ENCODE peak calls at places on chromosomes 2 and 18, in ten cellular contexts. One of them, this sample, is unnamed.

GRCh38 chr18:79353238-79353637 is 42.5 kb upstream of the NFATC1 start:
- DNase-seq in astrocyte of the cerebellum: no peak
- DNase-seq in activated CD8-positive, alpha-beta memory T cell treated with anti-CD3 and anti-CD28 coated beads, Interleukin-2, amount 50 U/mL, for 48 hours: no peak
- DNase-seq in NCI-H748 treated with DMSO at 0.1 percent for 48 hours: no peak
- DNase-seq in ELR: peak
- DNase-seq in stimulated activated CD4-positive, alpha-beta T cell treated with anti-CD3 and anti-CD28 coated beads, TNF-alpha, amount 100 ng/mL, for 4 hours: no peak
- DNase-seq in substantia nigra: no peak
- DNase-seq in anterior cingulate cortex: no peak
- DNase-seq in thoracic aorta: no peak
- DNase-seq in adipocyte: no peak
- DNase-seq in this sample: no peak

GRCh38 chr18:22912835-22913234 is 20.3 kb upstream of the RBBP8 start:
- DNase-seq in stimulated activated CD4-positive, alpha-beta T cell treated with anti-CD3 and anti-CD28 coated beads, TNF-alpha, amount 100 ng/mL, for 4 hours: no peak
- DNase-seq in adipocyte: peak
- DNase-seq in NCI-H748 treated with DMSO at 0.1 percent for 48 hours: no peak
- DNase-seq in ELR: no peak
- DNase-seq in astrocyte of the cerebellum: no peak
- DNase-seq in thoracic aorta: no peak
- DNase-seq in activated CD8-positive, alpha-beta memory T cell treated with anti-CD3 and anti-CD28 coated beads, Interleukin-2, amount 50 U/mL, for 48 hours: no peak
- DNase-seq in anterior cingulate cortex: no peak
- DNase-seq in substantia nigra: no peak
- DNase-seq in this sample: no peak

GRCh38 chr2:26284132-26284531 is 39.4 kb downstream of the HADHB start:
- DNase-seq in NCI-H748 treated with DMSO at 0.1 percent for 48 hours: no peak
- DNase-seq in substantia nigra: no peak
- DNase-seq in ELR: peak
- DNase-seq in astrocyte of the cerebellum: no peak
- DNase-seq in anterior cingulate cortex: no peak
- DNase-seq in activated CD8-positive, alpha-beta memory T cell treated with anti-CD3 and anti-CD28 coated beads, Interleukin-2, amount 50 U/mL, for 48 hours: no peak
- DNase-seq in stimulated activated CD4-positive, alpha-beta T cell treated with anti-CD3 and anti-CD28 coated beads, TNF-alpha, amount 100 ng/mL, for 4 hours: no peak
- DNase-seq in thoracic aorta: no peak
- DNase-seq in adipocyte: peak
- DNase-seq in this sample: no peak

GRCh38 chr2:188600536-188601210 is 309.0 kb downstream of the GULP1 start:
- DNase-seq in adipocyte: peak
- DNase-seq in ELR: peak
- DNase-seq in substantia nigra: no peak
- DNase-seq in activated CD8-positive, alpha-beta memory T cell treated with anti-CD3 and anti-CD28 coated beads, Interleukin-2, amount 50 U/mL, for 48 hours: no peak
- DNase-seq in astrocyte of the cerebellum: peak
- DNase-seq in stimulated activated CD4-positive, alpha-beta T cell treated with anti-CD3 and anti-CD28 coated beads, TNF-alpha, amount 100 ng/mL, for 4 hours: no peak
- DNase-seq in thoracic aorta: no peak
- DNase-seq in NCI-H748 treated with DMSO at 0.1 percent for 48 hours: no peak
- DNase-seq in anterior cingulate cortex: no peak
- DNase-seq in this sample: no peak

GRCh38 chr2:88600038-88600465 is 27.2 kb downstream of the EIF2AK3 start:
- DNase-seq in activated CD8-positive, alpha-beta memory T cell treated with anti-CD3 and anti-CD28 coated beads, Interleukin-2, amount 50 U/mL, for 48 hours: no peak
- DNase-seq in astrocyte of the cerebellum: peak
- DNase-seq in anterior cingulate cortex: no peak
- DNase-seq in thoracic aorta: no peak
- DNase-seq in adipocyte: peak
- DNase-seq in ELR: peak
- DNase-seq in stimulated activated CD4-positive, alpha-beta T cell treated with anti-CD3 and anti-CD28 coated beads, TNF-alpha, amount 100 ng/mL, for 4 hours: no peak
- DNase-seq in NCI-H748 treated with DMSO at 0.1 percent for 48 hours: no peak
- DNase-seq in substantia nigra: no peak
- DNase-seq in this sample: peak

GRCh38 chr2:168118733-168119518 is 128.5 kb downstream of the STK39 start:
- DNase-seq in anterior cingulate cortex: no peak
- DNase-seq in stimulated activated CD4-positive, alpha-beta T cell treated with anti-CD3 and anti-CD28 coated beads, TNF-alpha, amount 100 ng/mL, for 4 hours: no peak
- DNase-seq in adipocyte: peak
- DNase-seq in NCI-H748 treated with DMSO at 0.1 percent for 48 hours: peak
- DNase-seq in activated CD8-positive, alpha-beta memory T cell treated with anti-CD3 and anti-CD28 coated beads, Interleukin-2, amount 50 U/mL, for 48 hours: no peak
- DNase-seq in ELR: peak
- DNase-seq in astrocyte of the cerebellum: peak
- DNase-seq in thoracic aorta: no peak
- DNase-seq in substantia nigra: no peak
- DNase-seq in this sample: peak

GRCh38 chr2:83305758-83306378 is 1153.2 kb downstream of the SUCLG1 start:
- DNase-seq in thoracic aorta: no peak
- DNase-seq in stimulated activated CD4-positive, alpha-beta T cell treated with anti-CD3 and anti-CD28 coated beads, TNF-alpha, amount 100 ng/mL, for 4 hours: no peak
- DNase-seq in ELR: no peak
- DNase-seq in anterior cingulate cortex: no peak
- DNase-seq in astrocyte of the cerebellum: no peak
- DNase-seq in adipocyte: no peak
- DNase-seq in NCI-H748 treated with DMSO at 0.1 percent for 48 hours: no peak
- DNase-seq in substantia nigra: no peak
- DNase-seq in activated CD8-positive, alpha-beta memory T cell treated with anti-CD3 and anti-CD28 coated beads, Interleukin-2, amount 50 U/mL, for 48 hours: no peak
- DNase-seq in this sample: no peak

GRCh38 chr2:176096243-176096985 is 3.2 kb upstream of the HOXD12 start:
- DNase-seq in activated CD8-positive, alpha-beta memory T cell treated with anti-CD3 and anti-CD28 coated beads, Interleukin-2, amount 50 U/mL, for 48 hours: peak
- DNase-seq in NCI-H748 treated with DMSO at 0.1 percent for 48 hours: no peak
- DNase-seq in stimulated activated CD4-positive, alpha-beta T cell treated with anti-CD3 and anti-CD28 coated beads, TNF-alpha, amount 100 ng/mL, for 4 hours: no peak
- DNase-seq in anterior cingulate cortex: no peak
- DNase-seq in thoracic aorta: no peak
- DNase-seq in ELR: peak
- DNase-seq in astrocyte of the cerebellum: no peak
- DNase-seq in adipocyte: no peak
- DNase-seq in substantia nigra: no peak
- DNase-seq in this sample: no peak

GRCh38 chr2:200302940-200303727 is 3.4 kb upstream of the SPATS2L start:
- DNase-seq in thoracic aorta: no peak
- DNase-seq in ELR: peak
- DNase-seq in activated CD8-positive, alpha-beta memory T cell treated with anti-CD3 and anti-CD28 coated beads, Interleukin-2, amount 50 U/mL, for 48 hours: no peak
- DNase-seq in NCI-H748 treated with DMSO at 0.1 percent for 48 hours: no peak
- DNase-seq in adipocyte: no peak
- DNase-seq in astrocyte of the cerebellum: no peak
- DNase-seq in substantia nigra: no peak
- DNase-seq in anterior cingulate cortex: no peak
- DNase-seq in stimulated activated CD4-positive, alpha-beta T cell treated with anti-CD3 and anti-CD28 coated beads, TNF-alpha, amount 100 ng/mL, for 4 hours: no peak
- DNase-seq in this sample: no peak

GRCh38 chr2:2577366-2577765 is 246.3 kb upstream of the MYT1L start:
- DNase-seq in astrocyte of the cerebellum: no peak
- DNase-seq in adipocyte: no peak
- DNase-seq in stimulated activated CD4-positive, alpha-beta T cell treated with anti-CD3 and anti-CD28 coated beads, TNF-alpha, amount 100 ng/mL, for 4 hours: no peak
- DNase-seq in NCI-H748 treated with DMSO at 0.1 percent for 48 hours: peak
- DNase-seq in activated CD8-positive, alpha-beta memory T cell treated with anti-CD3 and anti-CD28 coated beads, Interleukin-2, amount 50 U/mL, for 48 hours: no peak
- DNase-seq in anterior cingulate cortex: no peak
- DNase-seq in thoracic aorta: no peak
- DNase-seq in substantia nigra: peak
- DNase-seq in ELR: no peak
- DNase-seq in this sample: no peak

GRCh38 chr2:61410185-61410584 is 60.7 kb downstream of the USP34 start:
- DNase-seq in ELR: no peak
- DNase-seq in adipocyte: no peak
- DNase-seq in activated CD8-positive, alpha-beta memory T cell treated with anti-CD3 and anti-CD28 coated beads, Interleukin-2, amount 50 U/mL, for 48 hours: no peak
- DNase-seq in stimulated activated CD4-positive, alpha-beta T cell treated with anti-CD3 and anti-CD28 coated beads, TNF-alpha, amount 100 ng/mL, for 4 hours: no peak
- DNase-seq in NCI-H748 treated with DMSO at 0.1 percent for 48 hours: no peak
- DNase-seq in anterior cingulate cortex: no peak
- DNase-seq in thoracic aorta: no peak
- DNase-seq in astrocyte of the cerebellum: no peak
- DNase-seq in substantia nigra: no peak
- DNase-seq in this sample: no peak

GRCh38 chr2:188078544-188078943 is 213.1 kb upstream of the GULP1 start:
- DNase-seq in NCI-H748 treated with DMSO at 0.1 percent for 48 hours: no peak
- DNase-seq in substantia nigra: no peak
- DNase-seq in thoracic aorta: no peak
- DNase-seq in activated CD8-positive, alpha-beta memory T cell treated with anti-CD3 and anti-CD28 coated beads, Interleukin-2, amount 50 U/mL, for 48 hours: no peak
- DNase-seq in adipocyte: peak
- DNase-seq in astrocyte of the cerebellum: peak
- DNase-seq in anterior cingulate cortex: no peak
- DNase-seq in ELR: no peak
- DNase-seq in stimulated activated CD4-positive, alpha-beta T cell treated with anti-CD3 and anti-CD28 coated beads, TNF-alpha, amount 100 ng/mL, for 4 hours: no peak
- DNase-seq in this sample: no peak

GRCh38 chr18:49813071-49813320 is 337 bp downstream of the ACAA2 start:
- DNase-seq in activated CD8-positive, alpha-beta memory T cell treated with anti-CD3 and anti-CD28 coated beads, Interleukin-2, amount 50 U/mL, for 48 hours: no peak
- DNase-seq in astrocyte of the cerebellum: no peak
- DNase-seq in substantia nigra: peak
- DNase-seq in ELR: peak
- DNase-seq in adipocyte: peak
- DNase-seq in stimulated activated CD4-positive, alpha-beta T cell treated with anti-CD3 and anti-CD28 coated beads, TNF-alpha, amount 100 ng/mL, for 4 hours: no peak
- DNase-seq in thoracic aorta: no peak
- DNase-seq in NCI-H748 treated with DMSO at 0.1 percent for 48 hours: peak
- DNase-seq in anterior cingulate cortex: no peak
- DNase-seq in this sample: peak

GRCh38 chr2:201402651-201403573 is 45.8 kb upstream of the FLACC1 start:
- DNase-seq in adipocyte: peak
- DNase-seq in anterior cingulate cortex: no peak
- DNase-seq in substantia nigra: no peak
- DNase-seq in NCI-H748 treated with DMSO at 0.1 percent for 48 hours: no peak
- DNase-seq in thoracic aorta: no peak
- DNase-seq in activated CD8-positive, alpha-beta memory T cell treated with anti-CD3 and anti-CD28 coated beads, Interleukin-2, amount 50 U/mL, for 48 hours: no peak
- DNase-seq in ELR: no peak
- DNase-seq in astrocyte of the cerebellum: peak
- DNase-seq in stimulated activated CD4-positive, alpha-beta T cell treated with anti-CD3 and anti-CD28 coated beads, TNF-alpha, amount 100 ng/mL, for 4 hours: no peak
- DNase-seq in this sample: no peak

GRCh38 chr2:113692698-113693428 is 63.6 kb downstream of the SLC35F5 start:
- DNase-seq in activated CD8-positive, alpha-beta memory T cell treated with anti-CD3 and anti-CD28 coated beads, Interleukin-2, amount 50 U/mL, for 48 hours: no peak
- DNase-seq in NCI-H748 treated with DMSO at 0.1 percent for 48 hours: no peak
- DNase-seq in substantia nigra: no peak
- DNase-seq in stimulated activated CD4-positive, alpha-beta T cell treated with anti-CD3 and anti-CD28 coated beads, TNF-alpha, amount 100 ng/mL, for 4 hours: no peak
- DNase-seq in adipocyte: no peak
- DNase-seq in ELR: no peak
- DNase-seq in thoracic aorta: no peak
- DNase-seq in astrocyte of the cerebellum: no peak
- DNase-seq in anterior cingulate cortex: no peak
- DNase-seq in this sample: peak

GRCh38 chr2:152716805-152717241 is 438 bp downstream of the PRPF40A start:
- DNase-seq in adipocyte: peak
- DNase-seq in ELR: peak
- DNase-seq in stimulated activated CD4-positive, alpha-beta T cell treated with anti-CD3 and anti-CD28 coated beads, TNF-alpha, amount 100 ng/mL, for 4 hours: no peak
- DNase-seq in substantia nigra: no peak
- DNase-seq in thoracic aorta: no peak
- DNase-seq in astrocyte of the cerebellum: no peak
- DNase-seq in anterior cingulate cortex: no peak
- DNase-seq in activated CD8-positive, alpha-beta memory T cell treated with anti-CD3 and anti-CD28 coated beads, Interleukin-2, amount 50 U/mL, for 48 hours: peak
- DNase-seq in NCI-H748 treated with DMSO at 0.1 percent for 48 hours: peak
- DNase-seq in this sample: peak

GRCh38 chr2:240999873-241000541 is 1.6 kb downstream of the SNED1 start:
- DNase-seq in substantia nigra: no peak
- DNase-seq in ELR: no peak
- DNase-seq in anterior cingulate cortex: no peak
- DNase-seq in stimulated activated CD4-positive, alpha-beta T cell treated with anti-CD3 and anti-CD28 coated beads, TNF-alpha, amount 100 ng/mL, for 4 hours: no peak
- DNase-seq in thoracic aorta: no peak
- DNase-seq in astrocyte of the cerebellum: no peak
- DNase-seq in adipocyte: no peak
- DNase-seq in NCI-H748 treated with DMSO at 0.1 percent for 48 hours: no peak
- DNase-seq in activated CD8-positive, alpha-beta memory T cell treated with anti-CD3 and anti-CD28 coated beads, Interleukin-2, amount 50 U/mL, for 48 hours: peak
- DNase-seq in this sample: no peak

GRCh38 chr2:40020997-40021396 is 241.9 kb upstream of the THUMPD2 start:
- DNase-seq in stimulated activated CD4-positive, alpha-beta T cell treated with anti-CD3 and anti-CD28 coated beads, TNF-alpha, amount 100 ng/mL, for 4 hours: no peak
- DNase-seq in substantia nigra: no peak
- DNase-seq in ELR: no peak
- DNase-seq in astrocyte of the cerebellum: no peak
- DNase-seq in adipocyte: no peak
- DNase-seq in NCI-H748 treated with DMSO at 0.1 percent for 48 hours: no peak
- DNase-seq in anterior cingulate cortex: no peak
- DNase-seq in activated CD8-positive, alpha-beta memory T cell treated with anti-CD3 and anti-CD28 coated beads, Interleukin-2, amount 50 U/mL, for 48 hours: no peak
- DNase-seq in thoracic aorta: no peak
- DNase-seq in this sample: no peak

GRCh38 chr2:16312771-16313170 is 352.9 kb downstream of the CYRIA start:
- DNase-seq in NCI-H748 treated with DMSO at 0.1 percent for 48 hours: no peak
- DNase-seq in anterior cingulate cortex: no peak
- DNase-seq in activated CD8-positive, alpha-beta memory T cell treated with anti-CD3 and anti-CD28 coated beads, Interleukin-2, amount 50 U/mL, for 48 hours: no peak
- DNase-seq in stimulated activated CD4-positive, alpha-beta T cell treated with anti-CD3 and anti-CD28 coated beads, TNF-alpha, amount 100 ng/mL, for 4 hours: no peak
- DNase-seq in adipocyte: no peak
- DNase-seq in thoracic aorta: no peak
- DNase-seq in ELR: no peak
- DNase-seq in substantia nigra: no peak
- DNase-seq in astrocyte of the cerebellum: no peak
- DNase-seq in this sample: no peak

GRCh38 chr2:176096986-176097819 is 2.4 kb upstream of the HOXD12 start:
- DNase-seq in ELR: peak
- DNase-seq in astrocyte of the cerebellum: peak
- DNase-seq in adipocyte: peak
- DNase-seq in anterior cingulate cortex: no peak
- DNase-seq in stimulated activated CD4-positive, alpha-beta T cell treated with anti-CD3 and anti-CD28 coated beads, TNF-alpha, amount 100 ng/mL, for 4 hours: peak
- DNase-seq in NCI-H748 treated with DMSO at 0.1 percent for 48 hours: peak
- DNase-seq in substantia nigra: no peak
- DNase-seq in thoracic aorta: no peak
- DNase-seq in activated CD8-positive, alpha-beta memory T cell treated with anti-CD3 and anti-CD28 coated beads, Interleukin-2, amount 50 U/mL, for 48 hours: peak
- DNase-seq in this sample: peak

GRCh38 chr2:45010706-45011036 is 1.4 kb upstream of the SIX2 start:
- DNase-seq in stimulated activated CD4-positive, alpha-beta T cell treated with anti-CD3 and anti-CD28 coated beads, TNF-alpha, amount 100 ng/mL, for 4 hours: no peak
- DNase-seq in activated CD8-positive, alpha-beta memory T cell treated with anti-CD3 and anti-CD28 coated beads, Interleukin-2, amount 50 U/mL, for 48 hours: no peak
- DNase-seq in anterior cingulate cortex: no peak
- DNase-seq in substantia nigra: no peak
- DNase-seq in NCI-H748 treated with DMSO at 0.1 percent for 48 hours: no peak
- DNase-seq in astrocyte of the cerebellum: no peak
- DNase-seq in ELR: no peak
- DNase-seq in adipocyte: peak
- DNase-seq in thoracic aorta: no peak
- DNase-seq in this sample: no peak

GRCh38 chr2:162677476-162677875 is 161.1 kb downstream of the KCNH7 start:
- DNase-seq in thoracic aorta: no peak
- DNase-seq in anterior cingulate cortex: no peak
- DNase-seq in NCI-H748 treated with DMSO at 0.1 percent for 48 hours: no peak
- DNase-seq in adipocyte: peak
- DNase-seq in ELR: peak
- DNase-seq in astrocyte of the cerebellum: peak
- DNase-seq in substantia nigra: no peak
- DNase-seq in activated CD8-positive, alpha-beta memory T cell treated with anti-CD3 and anti-CD28 coated beads, Interleukin-2, amount 50 U/mL, for 48 hours: no peak
- DNase-seq in stimulated activated CD4-positive, alpha-beta T cell treated with anti-CD3 and anti-CD28 coated beads, TNF-alpha, amount 100 ng/mL, for 4 hours: no peak
- DNase-seq in this sample: no peak

GRCh38 chr2:231489990-231490389 is 25.7 kb upstream of the NCL start:
- DNase-seq in anterior cingulate cortex: no peak
- DNase-seq in adipocyte: no peak
- DNase-seq in stimulated activated CD4-positive, alpha-beta T cell treated with anti-CD3 and anti-CD28 coated beads, TNF-alpha, amount 100 ng/mL, for 4 hours: no peak
- DNase-seq in NCI-H748 treated with DMSO at 0.1 percent for 48 hours: no peak
- DNase-seq in substantia nigra: no peak
- DNase-seq in activated CD8-positive, alpha-beta memory T cell treated with anti-CD3 and anti-CD28 coated beads, Interleukin-2, amount 50 U/mL, for 48 hours: peak
- DNase-seq in ELR: peak
- DNase-seq in astrocyte of the cerebellum: no peak
- DNase-seq in thoracic aorta: no peak
- DNase-seq in this sample: no peak

GRCh38 chr18:814300-815084 is 2.5 kb upstream of the YES1 start:
- DNase-seq in thoracic aorta: no peak
- DNase-seq in astrocyte of the cerebellum: no peak
- DNase-seq in NCI-H748 treated with DMSO at 0.1 percent for 48 hours: no peak
- DNase-seq in ELR: no peak
- DNase-seq in anterior cingulate cortex: no peak
- DNase-seq in activated CD8-positive, alpha-beta memory T cell treated with anti-CD3 and anti-CD28 coated beads, Interleukin-2, amount 50 U/mL, for 48 hours: no peak
- DNase-seq in adipocyte: no peak
- DNase-seq in substantia nigra: no peak
- DNase-seq in stimulated activated CD4-positive, alpha-beta T cell treated with anti-CD3 and anti-CD28 coated beads, TNF-alpha, amount 100 ng/mL, for 4 hours: no peak
- DNase-seq in this sample: no peak

GRCh38 chr2:232687382-232688160 is 9.6 kb upstream of the GIGYF2 start:
- DNase-seq in ELR: no peak
- DNase-seq in thoracic aorta: no peak
- DNase-seq in activated CD8-positive, alpha-beta memory T cell treated with anti-CD3 and anti-CD28 coated beads, Interleukin-2, amount 50 U/mL, for 48 hours: no peak
- DNase-seq in adipocyte: no peak
- DNase-seq in astrocyte of the cerebellum: no peak
- DNase-seq in stimulated activated CD4-positive, alpha-beta T cell treated with anti-CD3 and anti-CD28 coated beads, TNF-alpha, amount 100 ng/mL, for 4 hours: no peak
- DNase-seq in anterior cingulate cortex: no peak
- DNase-seq in NCI-H748 treated with DMSO at 0.1 percent for 48 hours: no peak
- DNase-seq in substantia nigra: no peak
- DNase-seq in this sample: no peak

GRCh38 chr2:211930331-211930730 is 608.3 kb downstream of the ERBB4 start:
- DNase-seq in activated CD8-positive, alpha-beta memory T cell treated with anti-CD3 and anti-CD28 coated beads, Interleukin-2, amount 50 U/mL, for 48 hours: no peak
- DNase-seq in adipocyte: no peak
- DNase-seq in thoracic aorta: no peak
- DNase-seq in substantia nigra: no peak
- DNase-seq in ELR: no peak
- DNase-seq in astrocyte of the cerebellum: no peak
- DNase-seq in anterior cingulate cortex: no peak
- DNase-seq in NCI-H748 treated with DMSO at 0.1 percent for 48 hours: peak
- DNase-seq in stimulated activated CD4-positive, alpha-beta T cell treated with anti-CD3 and anti-CD28 coated beads, TNF-alpha, amount 100 ng/mL, for 4 hours: no peak
- DNase-seq in this sample: peak

GRCh38 chr2:121897335-121897970 is 142.0 kb downstream of the TSN start:
- DNase-seq in ELR: peak
- DNase-seq in NCI-H748 treated with DMSO at 0.1 percent for 48 hours: peak
- DNase-seq in anterior cingulate cortex: no peak
- DNase-seq in adipocyte: peak
- DNase-seq in substantia nigra: no peak
- DNase-seq in stimulated activated CD4-positive, alpha-beta T cell treated with anti-CD3 and anti-CD28 coated beads, TNF-alpha, amount 100 ng/mL, for 4 hours: no peak
- DNase-seq in thoracic aorta: no peak
- DNase-seq in activated CD8-positive, alpha-beta memory T cell treated with anti-CD3 and anti-CD28 coated beads, Interleukin-2, amount 50 U/mL, for 48 hours: no peak
- DNase-seq in astrocyte of the cerebellum: no peak
- DNase-seq in this sample: peak

GRCh38 chr2:28619213-28620196 is 123.6 kb downstream of the PLB1 start:
- DNase-seq in ELR: no peak
- DNase-seq in anterior cingulate cortex: no peak
- DNase-seq in activated CD8-positive, alpha-beta memory T cell treated with anti-CD3 and anti-CD28 coated beads, Interleukin-2, amount 50 U/mL, for 48 hours: no peak
- DNase-seq in astrocyte of the cerebellum: no peak
- DNase-seq in adipocyte: no peak
- DNase-seq in thoracic aorta: no peak
- DNase-seq in stimulated activated CD4-positive, alpha-beta T cell treated with anti-CD3 and anti-CD28 coated beads, TNF-alpha, amount 100 ng/mL, for 4 hours: no peak
- DNase-seq in NCI-H748 treated with DMSO at 0.1 percent for 48 hours: no peak
- DNase-seq in substantia nigra: no peak
- DNase-seq in this sample: no peak